ENCODE peak calls at places on chromosome 15, in ten cellular contexts. Q is heart right ventricle, M is BE2C, D is stomach, G is lung, U is heart left ventricle, P is uterus, F is breast epithelium, H is PC-3, B is foreskin keratinocyte. C is an unnamed sample.

GRCh38 chr15:69511015-69511414 is 58.4 kb downstream of the RPLP1 start:
- DNase-seq in Q (no peak), M (no peak), D (no peak), G (no peak), U (no peak), P (no peak), F (no peak), H (peak; percentile 32), B (no peak), C (no peak)

GRCh38 chr15:70347766-70348558 is 250.2 kb upstream of the TLE3 start:
- DNase-seq in Q (no peak), M (peak; percentile 48), D (no peak), G (no peak), U (no peak), P (no peak), F (no peak), H (no peak), B (no peak), C (no peak)

GRCh38 chr15:99993262-99993661 is 260.0 kb upstream of the LYSMD4 start:
- DNase-seq in Q (no peak), M (no peak), D (no peak), G (no peak), U (no peak), P (peak; percentile 5), F (peak; percentile 34), H (no peak), B (no peak), C (no peak)

GRCh38 chr15:25054943-25055342 is 100.2 kb downstream of the SNRPN start:
- DNase-seq in Q (no peak), M (no peak), D (no peak), G (no peak), U (no peak), P (no peak), F (no peak), H (no peak), B (no peak), C (no peak)

GRCh38 chr15:41115652-41116115 is 396 bp downstream of the INO80 start:
- DNase-seq in Q (peak; percentile 59), M (no peak), D (peak; percentile 55), G (peak; percentile 77), U (peak; percentile 73), P (peak; percentile 53), F (peak; percentile 62), H (peak; percentile 53), B (no peak), C (no peak)

GRCh38 chr15:79474252-79474651 is 42.1 kb downstream of the MINAR1 start:
- DNase-seq in Q (no peak), M (no peak), D (no peak), G (no peak), U (no peak), P (no peak), F (no peak), H (no peak), B (peak; percentile 25), C (no peak)

GRCh38 chr15:79539426-79539825 is 107.3 kb downstream of the MINAR1 start:
- DNase-seq in Q (no peak), M (no peak), D (no peak), G (no peak), U (no peak), P (no peak), F (no peak), H (no peak), B (peak; percentile 44), C (no peak)

GRCh38 chr15:25903024-25903581 is 40.0 kb upstream of the ATP10A start:
- DNase-seq in Q (no peak), M (no peak), D (no peak), G (peak; percentile 55), U (no peak), P (no peak), F (no peak), H (peak; percentile 80), B (no peak), C (no peak)

GRCh38 chr15:38554354-38554753 is 10.3 kb downstream of the RASGRP1 start:
- DNase-seq in Q (no peak), M (no peak), D (no peak), G (no peak), U (no peak), P (no peak), F (no peak), H (no peak), B (no peak), C (no peak)

GRCh38 chr15:61459785-61460707 is 230.9 kb upstream of the RORA start:
- DNase-seq in Q (no peak), M (peak; percentile 66), D (no peak), G (no peak), U (no peak), P (no peak), F (no peak), H (peak; percentile 19), B (peak; percentile 22), C (no peak)

GRCh38 chr15:84659904-84660781 is 2.1 kb upstream of the NMB start:
- DNase-seq in Q (no peak), M (no peak), D (no peak), G (no peak), U (no peak), P (no peak), F (no peak), H (no peak), B (no peak), C (no peak)

GRCh38 chr15:57305009-57305408 is 71.3 kb upstream of the CGNL1 start:
- DNase-seq in Q (no peak), M (no peak), D (no peak), G (no peak), U (no peak), P (no peak), F (no peak), H (no peak), B (no peak), C (no peak)

GRCh38 chr15:90957105-90957790 is 2.6 kb downstream of the RCCD1 start:
- DNase-seq in Q (no peak), M (peak; percentile 53), D (peak; percentile 42), G (no peak), U (no peak), P (no peak), F (peak; percentile 51), H (peak; percentile 24), B (no peak), C (no peak)

GRCh38 chr15:89926158-89926557 is 13.4 kb upstream of the ARPIN start:
- DNase-seq in Q (no peak), M (no peak), D (no peak), G (no peak), U (no peak), P (no peak), F (no peak), H (no peak), B (no peak), C (no peak)

GRCh38 chr15:46714959-46715358 is 1002.3 kb upstream of the SEMA6D start:
- DNase-seq in Q (no peak), M (no peak), D (no peak), G (no peak), U (no peak), P (no peak), F (no peak), H (no peak), B (no peak), C (no peak)

DNA sequence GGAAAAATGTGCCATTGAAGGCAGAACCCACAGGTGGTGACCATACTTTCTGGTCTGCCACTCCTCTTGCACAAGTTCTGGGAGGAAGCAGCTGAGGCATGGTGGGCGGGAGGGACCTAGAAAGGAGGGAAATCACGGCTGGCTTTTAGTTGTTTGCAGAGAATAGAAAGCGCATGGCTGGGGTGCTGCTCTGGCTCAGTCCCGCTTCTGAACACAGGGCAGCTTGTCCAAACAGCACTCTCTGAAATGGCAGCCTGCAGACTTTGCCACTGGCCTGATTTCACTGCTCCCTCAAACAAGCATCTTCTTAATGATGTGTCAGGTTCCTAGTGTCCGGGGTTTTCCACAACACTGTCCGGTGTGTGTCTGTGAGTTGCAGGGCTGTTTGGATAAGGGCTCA is 76.7 kb downstream of the AAGAB start:
- DNase-seq in Q (no peak), M (no peak), D (no peak), G (no peak), U (no peak), P (no peak), F (no peak), H (no peak), B (no peak), C (no peak)
- H3K4me1 ChIP-seq in Q (peaks cover 23% of the 10 kb centered on the region), M (peaks cover 4% of the 10 kb centered on the region), D (peaks cover 40% of the 10 kb centered on the region), G (peaks cover 17% of the 10 kb centered on the region), U (peaks cover 14% of the 10 kb centered on the region), P (no peaks in the 10 kb centered on the region), F (peaks cover 5% of the 10 kb centered on the region), H (peaks cover 65% of the 10 kb centered on the region), B (peaks cover 37% of the 10 kb centered on the region), C (peaks cover 58% of the 10 kb centered on the region)

DNA sequence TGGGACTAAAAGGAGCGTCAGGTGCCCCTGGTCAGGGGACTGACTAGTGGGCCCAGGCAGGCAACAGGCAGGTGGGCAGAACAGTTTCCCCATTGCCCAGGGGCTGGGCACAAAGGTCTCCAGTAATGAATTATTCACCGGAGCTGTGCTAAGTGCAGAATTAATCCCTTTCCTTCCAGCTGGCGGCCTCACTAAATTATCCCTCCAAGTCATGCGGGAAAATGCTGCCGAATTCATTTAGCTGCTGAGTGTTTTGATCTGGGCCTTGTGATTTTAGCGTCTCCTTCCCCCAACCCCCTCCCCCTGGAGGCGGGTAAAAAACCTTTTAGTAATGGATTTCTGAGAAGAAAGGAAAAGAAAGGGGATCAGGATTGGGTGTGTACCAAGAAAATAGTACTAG is 47.2 kb downstream of the CCDC33 start:
- DNase-seq in Q (no peak), M (no peak), D (no peak), G (no peak), U (no peak), P (no peak), F (no peak), H (no peak), B (no peak), C (no peak)
- H3K27me3 ChIP-seq in Q (peaks cover 25% of the 10 kb centered on the region), M (no peaks in the 10 kb centered on the region), D (peaks cover 50% of the 10 kb centered on the region), G (no peaks in the 10 kb centered on the region), U (no peaks in the 10 kb centered on the region), P (no peaks in the 10 kb centered on the region), F (no peaks in the 10 kb centered on the region), H (peaks cover 49% of the 10 kb centered on the region), B (peaks cover 70% of the 10 kb centered on the region), C (no peaks in the 10 kb centered on the region)

DNA sequence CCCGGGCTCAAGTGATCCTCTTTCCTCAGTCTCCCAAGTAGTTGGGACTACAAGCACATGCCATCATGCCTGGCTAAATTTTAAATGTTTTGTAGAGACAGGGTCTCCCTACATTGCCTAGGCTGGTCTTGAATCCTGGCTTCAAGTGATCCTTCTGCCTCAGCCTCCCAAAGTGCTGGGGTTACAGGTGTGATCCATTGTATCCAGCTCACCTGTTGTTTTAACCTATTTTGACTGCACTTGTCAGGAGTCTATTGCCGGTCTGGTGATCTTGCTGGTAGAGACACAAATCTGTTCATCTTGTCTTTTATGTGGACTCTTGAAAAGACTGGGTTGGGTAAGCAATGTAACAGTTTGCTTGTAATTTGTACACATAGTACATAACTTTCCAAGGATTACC is 7.9 kb downstream of the IREB2 start:
- DNase-seq in Q (no peak), M (no peak), D (no peak), G (no peak), U (no peak), P (no peak), F (no peak), H (no peak), B (no peak), C (no peak)
- H3K4me1 ChIP-seq in Q (peaks cover 20% of the 10 kb centered on the region), M (no peaks in the 10 kb centered on the region), D (peaks cover 31% of the 10 kb centered on the region), G (peaks cover 12% of the 10 kb centered on the region), U (peaks cover 7% of the 10 kb centered on the region), P (no peaks in the 10 kb centered on the region), F (peaks cover 4% of the 10 kb centered on the region), H (no peaks in the 10 kb centered on the region), B (peaks cover 16% of the 10 kb centered on the region), C (peaks cover 36% of the 10 kb centered on the region)

GRCh38 chr15:78390823-78391222 is 47.2 kb upstream of the IREB2 start:
- DNase-seq in Q (no peak), M (no peak), D (peak; percentile 1), G (no peak), U (no peak), P (no peak), F (no peak), H (no peak), B (no peak), C (no peak)
- H3K27me3 ChIP-seq in Q (peaks cover 42% of the 10 kb centered on the region), M (no peaks in the 10 kb centered on the region), D (peaks cover 10% of the 10 kb centered on the region), G (no peaks in the 10 kb centered on the region), U (no peaks in the 10 kb centered on the region), P (no peaks in the 10 kb centered on the region), F (no peaks in the 10 kb centered on the region), H (peaks cover 34% of the 10 kb centered on the region), B (peaks cover 37% of the 10 kb centered on the region), C (no peaks in the 10 kb centered on the region)

C was measured in esophagus muscularis mucosa.